ENCODE peak calls at places on chromosomes 12 and 14, in four cellular contexts. One of them, this sample, is unnamed.

GRCh38 chr12:116843085-116843484 is 38.2 kb downstream of the HRK start:
- DNase-seq in A549: no peak
- DNase-seq in DMS153: no peak
- DNase-seq in NCI-H1930: no peak
- DNase-seq in this sample: no peak

GRCh38 chr14:76773188-76773885 is 12.1 kb downstream of the VASH1 start:
- DNase-seq in NCI-H1930: no peak
- DNase-seq in DMS153: peak
- DNase-seq in A549: peak
- DNase-seq in this sample: no peak

GRCh38 chr12:113271853-113272561 is 50.7 kb downstream of the TPCN1 start:
- DNase-seq in A549: no peak
- DNase-seq in DMS153: no peak
- DNase-seq in NCI-H1930: no peak
- DNase-seq in this sample: no peak

GRCh38 chr14:23094666-23095195 is at the start of gene ACIN1:
- DNase-seq in NCI-H1930: no peak
- DNase-seq in A549: no peak
- DNase-seq in DMS153: no peak
- DNase-seq in this sample: no peak

GRCh38 chr12:9646794-9647622 is 22.5 kb upstream of the CLEC2D start:
- DNase-seq in DMS153: no peak
- DNase-seq in A549: peak
- DNase-seq in NCI-H1930: no peak
- DNase-seq in this sample: no peak

GRCh38 chr14:99872786-99873440 is 79.7 kb downstream of the EML1 start:
- DNase-seq in NCI-H1930: no peak
- DNase-seq in DMS153: no peak
- DNase-seq in A549: no peak
- DNase-seq in this sample: no peak

GRCh38 chr14:99267871-99268775 is 3.9 kb downstream of the BCL11B start:
- DNase-seq in NCI-H1930: no peak
- DNase-seq in A549: no peak
- DNase-seq in DMS153: no peak
- DNase-seq in this sample: no peak

GRCh38 chr14:71591929-71592328 is 340.3 kb upstream of the RGS6 start:
- DNase-seq in NCI-H1930: no peak
- DNase-seq in DMS153: no peak
- DNase-seq in A549: no peak
- DNase-seq in this sample: no peak

GRCh38 chr12:103011974-103012763 is 54.7 kb downstream of the ASCL1 start:
- DNase-seq in DMS153: no peak
- DNase-seq in NCI-H1930: no peak
- DNase-seq in A549: no peak
- DNase-seq in this sample: no peak